ENCODE peak calls at places on chromosomes 13 and 19, in ten cellular contexts. Z is endothelial cell of umbilical vein, I is fibroblast of the aortic adventitia, F is epithelial cell of esophagus, C is pancreas, G is BJ, X is heart right ventricle, N is osteoblast, Y is heart left ventricle, R is GM20000. P is an unnamed sample.

GRCh38 chr13:73364706-73365105 is 305.9 kb downstream of the KLF5 start:
- DNase-seq in F (no peak), Y (no peak), C (no peak), I (no peak), X (no peak), N (no peak), R (no peak), Z (no peak), G (no peak), P (no peak)

GRCh38 chr19:29211562-29212416 is 1.2 kb downstream of the UQCRFS1 start:
- DNase-seq in X (no peak), Y (no peak), F (peak; percentile 29), C (no peak), I (peak; percentile 25), R (peak; percentile 24), N (peak; percentile 79), Z (no peak), G (no peak), P (no peak)

GRCh38 chr19:56217039-56217949 is 15.2 kb downstream of the ZSCAN5C start:
- DNase-seq in Z (peak; percentile 29), F (peak; percentile 93), Y (no peak), G (no peak), X (peak; percentile 20), R (peak; percentile 52), I (peak; percentile 17), N (peak; percentile 94), C (no peak), P (peak; percentile 57)

GRCh38 chr13:114096031-114096485 is 36.4 kb downstream of the RASA3 start:
- DNase-seq in N (peak; percentile 27), R (no peak), G (no peak), X (no peak), Y (peak; percentile 22), I (no peak), C (no peak), Z (no peak), F (no peak), P (no peak)

GRCh38 chr13:108086678-108087077 is 128.7 kb downstream of the LIG4 start:
- DNase-seq in Y (no peak), G (no peak), R (no peak), F (peak; percentile 36), Z (peak; percentile 1), X (no peak), N (no peak), C (no peak), I (no peak), P (no peak)

GRCh38 chr19:43759515-43759914 is 4.8 kb upstream of the SMG9 start:
- DNase-seq in F (peak; percentile 98), C (no peak), Z (peak; percentile 37), I (peak; percentile 57), R (no peak), G (no peak), Y (no peak), N (peak; percentile 92), X (no peak), P (no peak)

GRCh38 chr19:17337675-17338439 is 504 bp downstream of the GTPBP3 start:
- DNase-seq in Y (no peak), G (no peak), Z (no peak), X (no peak), I (no peak), C (no peak), N (peak; percentile 93), R (peak; percentile 77), F (peak; percentile 31), P (peak; percentile 70)

GRCh38 chr13:39379118-39379517 is 223.9 kb downstream of the LHFPL6 start:
- DNase-seq in I (no peak), X (no peak), F (no peak), R (peak; percentile 37), C (no peak), G (no peak), N (no peak), Z (no peak), Y (no peak), P (peak; percentile 17)

GRCh38 chr13:78022164-78022877 is 103.7 kb upstream of the EDNRB start:
- DNase-seq in N (peak; percentile 48), R (peak; percentile 45), X (no peak), G (no peak), Y (peak; percentile 32), F (peak; percentile 82), C (no peak), I (peak; percentile 61), Z (peak; percentile 95), P (peak; percentile 42)

GRCh38 chr13:23724196-23724970 is 154.2 kb downstream of the TNFRSF19 start:
- DNase-seq in Y (no peak), Z (no peak), C (no peak), F (peak; percentile 44), I (peak; percentile 37), G (no peak), X (no peak), R (no peak), N (no peak), P (no peak)

GRCh38 chr13:42377640-42378382 is 105.9 kb downstream of the AKAP11 start:
- DNase-seq in F (no peak), Z (no peak), I (peak; percentile 19), R (peak; percentile 66), C (no peak), X (no peak), Y (no peak), G (no peak), N (no peak), P (peak; percentile 49)

GRCh38 chr13:77544365-77544764 is 8.9 kb downstream of the SCEL start:
- DNase-seq in R (no peak), F (peak; percentile 36), N (peak; percentile 46), I (peak; percentile 72), G (no peak), X (peak; percentile 57), Z (peak; percentile 71), C (peak; percentile 42), Y (peak; percentile 67), P (no peak)

GRCh38 chr19:54029930-54030490 is 33.7 kb downstream of the VSTM1 start:
- DNase-seq in C (peak; percentile 10), Z (peak; percentile 67), I (peak; percentile 74), X (peak; percentile 28), R (peak; percentile 43), F (peak; percentile 55), Y (no peak), G (no peak), N (no peak), P (peak; percentile 54)

GRCh38 chr19:40718774-40719391 is 2.0 kb downstream of the ITPKC start:
- DNase-seq in Z (peak; percentile 49), R (peak; percentile 40), X (peak; percentile 45), G (no peak), Y (no peak), I (peak; percentile 44), F (peak; percentile 93), C (peak; percentile 87), N (peak; percentile 92), P (peak; percentile 60)

GRCh38 chr19:38658462-38659306 is 11.2 kb downstream of the ACTN4 start:
- DNase-seq in N (peak; percentile 93), Y (no peak), R (no peak), G (peak; percentile 99), F (peak; percentile 99), I (peak; percentile 100), Z (peak; percentile 98), C (peak; percentile 81), X (no peak), P (no peak)

GRCh38 chr13:102657630-102658029 is 37.2 kb downstream of the METTL21C start:
- DNase-seq in Z (no peak), R (no peak), F (no peak), X (no peak), N (no peak), I (no peak), G (no peak), Y (no peak), C (no peak), P (no peak)
- TF ChIP-seq CTCF in Z (peak; percentile 3), R (no peak), F (no peak), X (peak; percentile 34), N (peak; percentile 32), I (peak; percentile 51), G (peak; percentile 28), Y (peak; percentile 36), C (no peak), P (no peak)

DNA sequence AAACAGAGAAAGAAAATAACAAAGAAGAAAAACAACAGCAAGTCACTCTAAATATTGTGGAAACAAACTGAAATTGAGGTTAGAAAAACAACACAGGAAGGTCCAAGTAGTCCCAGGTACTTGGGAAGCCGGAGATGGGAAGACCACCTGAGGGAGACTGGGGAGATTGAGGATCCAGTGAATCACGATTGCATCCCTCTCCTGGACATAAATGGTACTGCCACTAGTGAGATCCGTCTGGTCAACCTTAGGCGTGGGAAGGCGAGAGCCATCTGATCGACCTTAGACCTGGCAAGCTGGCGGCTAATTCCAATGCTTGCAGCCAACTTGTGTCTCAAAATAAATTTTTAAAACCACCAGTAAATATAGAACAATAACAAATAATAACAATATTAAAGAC is 81.9 kb downstream of the ZNF726 start:
- DNase-seq in C (no peak), X (no peak), I (no peak), N (peak; percentile 48), R (no peak), Y (no peak), Z (no peak), F (no peak), G (no peak), P (no peak)
- TF ChIP-seq CTCF in C (no peak), X (peak; percentile 29), I (peak; percentile 42), N (peak; percentile 21), R (no peak), Y (peak; percentile 30), Z (no peak), F (peak; percentile 14), G (peak; percentile 26), P (no peak)

DNA sequence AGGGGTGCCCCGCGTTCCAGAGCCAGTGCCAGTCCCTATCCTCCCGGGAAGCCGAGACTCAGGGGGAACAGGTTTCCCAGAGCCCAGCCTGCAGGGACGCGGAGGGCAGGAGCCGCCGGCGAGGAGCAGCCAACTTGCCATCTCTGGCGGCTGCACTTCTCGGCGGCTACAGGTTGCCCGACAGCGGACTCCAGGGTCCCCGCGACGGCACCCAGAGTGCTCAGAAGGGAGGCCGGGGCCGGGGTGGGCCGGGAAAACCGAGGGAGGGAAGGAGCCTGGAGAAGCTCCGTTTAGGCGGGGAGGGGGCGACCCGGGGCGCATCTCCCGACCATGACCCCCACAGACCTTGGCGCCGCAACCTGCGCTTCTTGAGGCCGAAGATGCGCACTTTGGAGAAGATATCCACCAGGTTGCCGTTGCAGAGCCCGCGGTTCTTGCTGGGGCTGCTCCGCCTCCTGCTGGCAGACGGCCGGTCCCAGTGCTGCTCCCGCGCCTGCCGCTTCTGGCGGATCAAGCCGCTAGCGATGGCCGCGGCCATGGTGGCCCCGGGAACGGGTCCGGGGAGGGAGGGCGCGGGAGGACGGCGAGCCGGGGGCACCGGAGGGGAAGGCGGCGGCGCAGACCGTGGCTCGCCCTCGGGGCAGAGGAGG is 463.8 kb downstream of the ITGBL1 start:
- DNase-seq in Z (no peak), C (peak; percentile 11), F (peak; percentile 26), Y (peak; percentile 45), R (peak; percentile 19), N (peak; percentile 81), I (no peak), X (peak; percentile 40), G (no peak), P (peak; percentile 19)
- TF ChIP-seq CTCF in Z (no peak), C (no peak), F (no peak), Y (peak; percentile 51), R (no peak), N (peak; percentile 7), I (no peak), X (peak; percentile 30), G (peak; percentile 21), P (no peak)

DNA sequence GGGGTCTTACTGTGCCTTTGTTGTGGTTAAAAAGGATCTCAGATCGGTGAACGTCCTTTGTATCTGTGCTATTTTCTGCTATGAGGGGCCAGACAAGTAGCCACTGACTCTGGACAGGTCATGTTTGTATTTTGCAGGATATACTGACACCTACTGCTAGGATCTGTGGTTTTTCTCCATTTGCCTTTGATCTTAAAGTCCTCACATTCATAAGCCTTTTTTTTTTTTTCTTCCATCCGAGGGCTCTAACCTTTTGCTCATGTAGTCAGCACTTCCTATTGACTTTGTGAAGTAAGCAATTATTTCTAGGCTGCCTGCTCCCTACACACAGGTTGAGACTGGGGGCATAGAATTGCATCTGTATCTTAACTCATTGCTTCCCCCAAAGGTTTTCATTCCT is 106.2 kb downstream of the SLITRK5 start:
- DNase-seq in X (no peak), R (no peak), I (no peak), G (no peak), F (no peak), Z (no peak), C (no peak), Y (no peak), N (no peak), P (no peak)
- TF ChIP-seq CTCF in X (no peak), R (no peak), I (no peak), G (no peak), F (no peak), Z (no peak), C (no peak), Y (no peak), N (no peak), P (no peak)

P was measured in GM13976.